ENCODE peak calls at places on chromosomes 16 and 17, in seven cellular contexts. Y, U, B, E, R, G and L are unnamed samples. For H3K27me3, the result is how much of the 10 kb centered on the place peaks cover.

GRCh38 chr16:51880776-51881175 is 666.2 kb downstream of the TOX3 start:
- DNase-seq in Y (no peak), U (no peak), B (no peak), E (no peak), R (no peak), G (no peak), L (no peak)

GRCh38 chr16:68529931-68530667 is 9.0 kb upstream of the ZFP90 start:
- DNase-seq in Y (peak), U (peak), B (peak), E (peak), R (peak), G (peak), L (peak)

GRCh38 chr17:34393401-34393800 is 30.4 kb upstream of the CCL1 start:
- DNase-seq in Y (no peak), U (no peak), B (no peak), E (no peak), R (no peak), G (no peak), L (no peak)

GRCh38 chr16:30997887-30998711 is 12.3 kb downstream of the STX1B start:
- DNase-seq in Y (no peak), U (no peak), B (no peak), E (no peak), R (no peak), G (peak), L (no peak)

GRCh38 chr17:30091771-30092170 is 24.8 kb upstream of the NSRP1 start:
- DNase-seq in Y (no peak), U (no peak), B (no peak), E (no peak), R (no peak), G (no peak), L (no peak)

GRCh38 chr17:18270851-18271170 is 10.3 kb downstream of the MIEF2 start:
- DNase-seq in Y (no peak), U (no peak), B (no peak), E (no peak), R (no peak), G (no peak), L (no peak)

GRCh38 chr16:82715833-82716232 is 89.1 kb downstream of the CDH13 start:
- DNase-seq in Y (peak), U (no peak), B (no peak), E (no peak), R (no peak), G (no peak), L (no peak)

GRCh38 chr16:57178296-57178695 is 7.5 kb downstream of the PSME3IP1 start:
- DNase-seq in Y (no peak), U (no peak), B (no peak), E (no peak), R (no peak), G (no peak), L (no peak)

GRCh38 chr17:41537990-41538389 is 9.9 kb upstream of the KRT19 start:
- DNase-seq in Y (no peak), U (no peak), B (peak), E (no peak), R (no peak), G (no peak), L (no peak)

GRCh38 chr17:18230288-18231141 is 5.1 kb downstream of the LLGL1 start:
- DNase-seq in Y (no peak), U (no peak), B (no peak), E (no peak), R (no peak), G (no peak), L (no peak)

GRCh38 chr16:86585821-86586611 is 7.7 kb downstream of the FOXL1 start:
- DNase-seq in Y (no peak), U (no peak), B (no peak), E (no peak), R (no peak), G (no peak), L (no peak)

GRCh38 chr17:81510798-81511549 is 1.6 kb downstream of the ACTG1 start:
- DNase-seq in Y (no peak), U (peak), B (no peak), E (no peak), R (no peak), G (no peak), L (no peak)

GRCh38 chr17:55005520-55005919 is 37.0 kb downstream of the STXBP4 start:
- DNase-seq in Y (no peak), U (no peak), B (no peak), E (no peak), R (no peak), G (peak), L (no peak)

GRCh38 chr16:87854053-87854906 is 15.0 kb downstream of the SLC7A5 start:
- DNase-seq in Y (no peak), U (peak), B (no peak), E (no peak), R (no peak), G (peak), L (no peak)

GRCh38 chr17:14737984-14738651 is 437.2 kb downstream of the HS3ST3B1 start:
- DNase-seq in Y (peak), U (no peak), B (peak), E (peak), R (peak), G (peak), L (peak)

GRCh38 chr17:81939881-81940385 is 2.8 kb upstream of the PYCR1 start:
- DNase-seq in Y (peak), U (no peak), B (no peak), E (no peak), R (no peak), G (no peak), L (no peak)

GRCh38 chr17:75301031-75301430 is 11.8 kb upstream of the SLC25A19 start:
- DNase-seq in Y (no peak), U (no peak), B (no peak), E (no peak), R (no peak), G (no peak), L (no peak)

GRCh38 chr16:31141489-31142108 is 6.1 kb upstream of the PRSS8 start:
- DNase-seq in Y (no peak), U (no peak), B (peak), E (peak), R (no peak), G (peak), L (no peak)

DNA sequence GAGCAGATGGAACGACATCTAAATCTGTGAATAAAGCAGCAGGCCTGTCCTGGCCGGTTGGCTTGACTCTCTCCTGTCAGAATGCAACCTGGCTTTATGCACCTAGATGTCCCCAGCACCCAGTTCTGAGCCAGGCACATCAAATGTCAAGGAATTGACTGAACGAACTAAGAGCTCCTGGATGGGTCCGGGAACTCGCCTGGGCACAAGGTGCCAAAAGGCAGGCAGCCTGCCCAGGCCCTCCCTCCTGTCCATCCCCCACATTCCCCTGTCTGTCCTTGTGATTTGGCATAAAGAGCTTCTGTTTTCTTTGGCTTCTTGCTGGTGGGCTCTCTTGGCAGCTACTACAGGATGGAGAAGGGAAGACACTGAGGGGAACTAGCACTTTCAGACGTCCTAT is 4.1 kb upstream of the RSAD1 start:
- DNase-seq in Y (no peak), U (no peak), B (no peak), E (no peak), R (no peak), G (no peak), L (no peak)
- H3K27ac ChIP-seq in Y (no peak), U (no peak), B (no peak), E (no peak), R (no peak), G (no peak), L (no peak)

GRCh38 chr17:8110456-8110804 is 7.9 kb downstream of the ALOXE3 start:
- DNase-seq in Y (no peak), U (no peak), B (no peak), E (no peak), R (no peak), G (no peak), L (no peak)
- H3K27me3 ChIP-seq in Y (half or more), U (under half), B (under half), E (under half), R (under half), G (under half), L (under half)

GRCh38 chr17:10127819-10128375 is 70.5 kb downstream of the GAS7 start:
- DNase-seq in Y (peak), U (no peak), B (peak), E (peak), R (no peak), G (peak), L (peak)
- H3K4me3 ChIP-seq in Y (no peak), U (no peak), B (no peak), E (no peak), R (no peak), G (no peak), L (no peak)

GRCh38 chr16:23835390-23836077 is at the start of gene PRKCB:
- DNase-seq in Y (peak), U (peak), B (peak), E (peak), R (peak), G (peak), L (no peak)
- H3K27ac ChIP-seq in Y (no peak), U (peak), B (no peak), E (no peak), R (no peak), G (no peak), L (no peak)

GRCh38 chr17:49021768-49022103 is 24.6 kb downstream of the IGF2BP1 start:
- DNase-seq in Y (no peak), U (no peak), B (no peak), E (no peak), R (no peak), G (no peak), L (no peak)
- H3K27me3 ChIP-seq in Y (half or more), U (under half), B (under half), E (under half), R (under half), G (under half), L (under half)

GRCh38 chr17:78347453-78347852 is 12.4 kb downstream of the SOCS3 start:
- DNase-seq in Y (no peak), U (no peak), B (no peak), E (no peak), R (no peak), G (no peak), L (no peak)

GRCh38 chr17:78345172-78345571 is 14.7 kb downstream of the SOCS3 start:
- DNase-seq in Y (no peak), U (no peak), B (no peak), E (no peak), R (no peak), G (no peak), L (no peak)

GRCh38 chr17:78344666-78345065 is 15.2 kb downstream of the SOCS3 start:
- DNase-seq in Y (no peak), U (no peak), B (no peak), E (no peak), R (no peak), G (no peak), L (no peak)

GRCh38 chr17:78346605-78347250 is 13.1 kb downstream of the SOCS3 start:
- DNase-seq in Y (no peak), U (no peak), B (no peak), E (no peak), R (no peak), G (no peak), L (no peak)

GRCh38 chr17:78345791-78346494 is 13.9 kb downstream of the SOCS3 start:
- DNase-seq in Y (no peak), U (no peak), B (no peak), E (no peak), R (no peak), G (no peak), L (no peak)
- H3K4me3 ChIP-seq in Y (no peak), U (no peak), B (no peak), E (no peak), R (no peak), G (no peak), L (no peak)

GRCh38 chr16:10314811-10315210 is 71.0 kb upstream of the ATF7IP2 start:
- DNase-seq in Y (no peak), U (no peak), B (no peak), E (no peak), R (no peak), G (no peak), L (no peak)
- H3K27ac ChIP-seq in Y (no peak), U (no peak), B (no peak), E (no peak), R (no peak), G (no peak), L (no peak)